ENCODE peak calls at places on chromosomes 7 and 10, in four cellular contexts. One of them, this sample, is unnamed.

GRCh38 chr10:12690525-12691139 is 310.9 kb downstream of the CCDC3 start:
- DNase-seq in hepatocyte: peak; percentile 41
- DNase-seq in fibroblast of lung: peak; percentile 41
- DNase-seq in NT2/D1: no peak
- DNase-seq in this sample: no peak

GRCh38 chr7:101941481-101942383 is 124.3 kb downstream of the CUX1 start:
- DNase-seq in hepatocyte: peak; percentile 70
- DNase-seq in fibroblast of lung: peak; percentile 80
- DNase-seq in NT2/D1: no peak
- DNase-seq in this sample: no peak

GRCh38 chr7:74479961-74480829 is 26.5 kb downstream of the GTF2IRD1 start:
- DNase-seq in NT2/D1: no peak
- DNase-seq in fibroblast of lung: peak; percentile 90
- DNase-seq in hepatocyte: peak; percentile 84
- DNase-seq in this sample: no peak

GRCh38 chr7:12942599-12942998 is 255.2 kb downstream of the ARL4A start:
- DNase-seq in hepatocyte: peak; percentile 49
- DNase-seq in NT2/D1: no peak
- DNase-seq in fibroblast of lung: peak; percentile 24
- DNase-seq in this sample: no peak

GRCh38 chr7:3154881-3155494 is 111.3 kb upstream of the CARD11 start:
- DNase-seq in hepatocyte: peak; percentile 48
- DNase-seq in NT2/D1: peak; percentile 66
- DNase-seq in fibroblast of lung: peak; percentile 66
- DNase-seq in this sample: peak; percentile 70

GRCh38 chr7:42747073-42747472 is 164.8 kb downstream of the C7orf25 start:
- DNase-seq in fibroblast of lung: peak; percentile 32
- DNase-seq in hepatocyte: no peak
- DNase-seq in NT2/D1: no peak
- DNase-seq in this sample: no peak

GRCh38 chr10:101566333-101567164 is 21.5 kb downstream of the POLL start:
- DNase-seq in hepatocyte: no peak
- DNase-seq in fibroblast of lung: no peak
- DNase-seq in NT2/D1: no peak
- DNase-seq in this sample: no peak

GRCh38 chr7:2004841-2005351 is 227.8 kb downstream of the MAD1L1 start:
- DNase-seq in NT2/D1: no peak
- DNase-seq in hepatocyte: no peak
- DNase-seq in fibroblast of lung: no peak
- DNase-seq in this sample: no peak

GRCh38 chr10:133565441-133566294 is at the start of gene SYCE1:
- DNase-seq in NT2/D1: no peak
- DNase-seq in fibroblast of lung: no peak
- DNase-seq in hepatocyte: no peak
- DNase-seq in this sample: no peak

GRCh38 chr7:155351120-155351870 is 53.6 kb downstream of the INSIG1 start:
- DNase-seq in fibroblast of lung: no peak
- DNase-seq in NT2/D1: no peak
- DNase-seq in hepatocyte: no peak
- DNase-seq in this sample: no peak

GRCh38 chr7:92057375-92057774 is 76.9 kb downstream of the CYP51A1 start:
- DNase-seq in NT2/D1: peak; percentile 39
- DNase-seq in fibroblast of lung: no peak
- DNase-seq in hepatocyte: peak; percentile 75
- DNase-seq in this sample: no peak

GRCh38 chr7:29854257-29854938 is 48.1 kb downstream of the WIPF3 start:
- DNase-seq in hepatocyte: peak; percentile 71
- DNase-seq in fibroblast of lung: peak; percentile 31
- DNase-seq in NT2/D1: peak; percentile 72
- DNase-seq in this sample: no peak

GRCh38 chr10:111600772-111601171 is 523.9 kb downstream of the ADRA2A start:
- DNase-seq in NT2/D1: no peak
- DNase-seq in hepatocyte: peak; percentile 7
- DNase-seq in fibroblast of lung: no peak
- DNase-seq in this sample: no peak

GRCh38 chr10:126242352-126243260 is 145.7 kb downstream of the ADAM12 start:
- DNase-seq in NT2/D1: no peak
- DNase-seq in hepatocyte: peak; percentile 54
- DNase-seq in fibroblast of lung: peak; percentile 95
- DNase-seq in this sample: no peak

GRCh38 chr7:55111007-55111406 is 92.2 kb downstream of the EGFR start:
- DNase-seq in hepatocyte: no peak
- DNase-seq in NT2/D1: no peak
- DNase-seq in fibroblast of lung: peak; percentile 80
- DNase-seq in this sample: no peak

GRCh38 chr7:98728555-98728954 is 111.5 kb downstream of the NPTX2 start:
- DNase-seq in NT2/D1: no peak
- DNase-seq in fibroblast of lung: no peak
- DNase-seq in hepatocyte: no peak
- DNase-seq in this sample: no peak

GRCh38 chr7:157302314-157302711 is 34.5 kb upstream of the DNAJB6 start:
- DNase-seq in NT2/D1: no peak
- DNase-seq in hepatocyte: no peak
- DNase-seq in fibroblast of lung: no peak
- DNase-seq in this sample: peak; percentile 93

GRCh38 chr10:89241491-89242339 is 9.9 kb downstream of the LIPA start:
- DNase-seq in hepatocyte: no peak
- DNase-seq in NT2/D1: no peak
- DNase-seq in fibroblast of lung: peak; percentile 86
- DNase-seq in this sample: no peak

GRCh38 chr10:100520811-100521210 is 1.1 kb upstream of the SEC31B start:
- DNase-seq in hepatocyte: no peak
- DNase-seq in fibroblast of lung: no peak
- DNase-seq in NT2/D1: no peak
- DNase-seq in this sample: no peak

GRCh38 chr10:79149662-79150443 is 81.1 kb downstream of the ZMIZ1 start:
- DNase-seq in fibroblast of lung: peak; percentile 80
- DNase-seq in NT2/D1: no peak
- DNase-seq in hepatocyte: peak; percentile 52
- DNase-seq in this sample: peak; percentile 77

GRCh38 chr7:44969049-44969700 is 9.6 kb downstream of the MYO1G start:
- DNase-seq in hepatocyte: no peak
- DNase-seq in NT2/D1: no peak
- DNase-seq in fibroblast of lung: no peak
- DNase-seq in this sample: no peak

GRCh38 chr7:30598121-30598876 is 3.6 kb downstream of the GARS1 start:
- DNase-seq in hepatocyte: no peak
- DNase-seq in fibroblast of lung: peak; percentile 38
- DNase-seq in NT2/D1: no peak
- DNase-seq in this sample: no peak

GRCh38 chr7:157630301-157630853 is 293.6 kb downstream of the DNAJB6 start:
- DNase-seq in fibroblast of lung: no peak
- DNase-seq in hepatocyte: no peak
- DNase-seq in NT2/D1: no peak
- DNase-seq in this sample: no peak

GRCh38 chr7:74479066-74479781 is 25.5 kb downstream of the GTF2IRD1 start:
- DNase-seq in NT2/D1: no peak
- DNase-seq in fibroblast of lung: peak; percentile 57
- DNase-seq in hepatocyte: no peak
- DNase-seq in this sample: no peak

GRCh38 chr10:110618206-110618605 is 25.9 kb upstream of the RBM20 start:
- DNase-seq in fibroblast of lung: no peak
- DNase-seq in NT2/D1: no peak
- DNase-seq in hepatocyte: no peak
- DNase-seq in this sample: no peak

GRCh38 chr7:15854841-15855576 is 168.5 kb upstream of the MEOX2 start:
- DNase-seq in hepatocyte: no peak
- DNase-seq in NT2/D1: no peak
- DNase-seq in fibroblast of lung: no peak
- DNase-seq in this sample: no peak

GRCh38 chr10:95536894-95537542 is 24.2 kb downstream of the SORBS1 start:
- DNase-seq in hepatocyte: no peak
- DNase-seq in NT2/D1: no peak
- DNase-seq in fibroblast of lung: no peak
- DNase-seq in this sample: no peak

GRCh38 chr7:81688622-81689411 is 81.0 kb downstream of the HGF start:
- DNase-seq in fibroblast of lung: no peak
- DNase-seq in hepatocyte: no peak
- DNase-seq in NT2/D1: no peak
- DNase-seq in this sample: no peak

GRCh38 chr10:60944159-60944909 is at the start of gene RHOBTB1:
- DNase-seq in fibroblast of lung: peak; percentile 84
- DNase-seq in hepatocyte: peak; percentile 93
- DNase-seq in NT2/D1: peak; percentile 18
- DNase-seq in this sample: peak; percentile 24

GRCh38 chr10:48444861-48445841 is 138.7 kb downstream of the MAPK8 start:
- DNase-seq in fibroblast of lung: no peak
- DNase-seq in hepatocyte: peak; percentile 10
- DNase-seq in NT2/D1: no peak
- DNase-seq in this sample: peak; percentile 14

GRCh38 chr10:70906953-70907618 is 18.7 kb upstream of the PCBD1 start:
- DNase-seq in NT2/D1: no peak
- DNase-seq in hepatocyte: no peak
- DNase-seq in fibroblast of lung: no peak
- DNase-seq in this sample: no peak